ENCODE peak calls at places on chromosome 1, in ten cellular contexts. D, L, G, F, Q, U, M, S, I and O are unnamed samples.

GRCh38 chr1:17903386-17903785 is 148.3 kb downstream of the ACTL8 start:
- DNase-seq in D (no peak), L (no peak), G (no peak), F (no peak), Q (no peak), U (no peak), M (no peak), S (no peak), I (no peak), O (no peak)

GRCh38 chr1:184533049-184533448 is 146.2 kb downstream of the C1orf21 start:
- DNase-seq in D (no peak), L (no peak), G (no peak), F (no peak), Q (no peak), U (no peak), M (no peak), S (no peak), I (no peak), O (no peak)

GRCh38 chr1:20233394-20233793 is 47.1 kb upstream of the PLA2G2C start:
- DNase-seq in D (peak; percentile 65), L (no peak), G (no peak), F (no peak), Q (no peak), U (no peak), M (no peak), S (peak; percentile 37), I (no peak), O (no peak)

GRCh38 chr1:110338200-110339039 is 757 bp upstream of the RBM15 start:
- DNase-seq in D (peak; percentile 100), L (peak; percentile 100), G (no peak), F (peak; percentile 93), Q (peak; percentile 96), U (peak; percentile 85), M (peak; percentile 99), S (no peak), I (peak; percentile 97), O (peak; percentile 95)

GRCh38 chr1:220544901-220545303 is 17.0 kb downstream of the MARK1 start:
- DNase-seq in D (no peak), L (no peak), G (no peak), F (peak; percentile 20), Q (no peak), U (no peak), M (no peak), S (peak; percentile 28), I (peak; percentile 18), O (no peak)

GRCh38 chr1:231420299-231420958 is 1.7 kb downstream of the EGLN1 start:
- DNase-seq in D (peak; percentile 53), L (peak; percentile 14), G (no peak), F (no peak), Q (no peak), U (no peak), M (no peak), S (peak; percentile 52), I (no peak), O (no peak)

GRCh38 chr1:211788626-211789025 is 41.9 kb downstream of the LPGAT1 start:
- DNase-seq in D (peak; percentile 76), L (no peak), G (no peak), F (no peak), Q (no peak), U (no peak), M (no peak), S (no peak), I (no peak), O (no peak)

GRCh38 chr1:115596080-115596795 is 45.5 kb upstream of the VANGL1 start:
- DNase-seq in D (no peak), L (no peak), G (no peak), F (no peak), Q (no peak), U (no peak), M (no peak), S (no peak), I (no peak), O (no peak)

GRCh38 chr1:145953861-145954260 is 4.0 kb downstream of the LIX1L start:
- DNase-seq in D (no peak), L (no peak), G (no peak), F (no peak), Q (no peak), U (no peak), M (no peak), S (no peak), I (no peak), O (no peak)

GRCh38 chr1:145956776-145957442 is 908 bp downstream of the LIX1L start:
- DNase-seq in D (peak; percentile 72), L (no peak), G (peak; percentile 75), F (no peak), Q (no peak), U (no peak), M (no peak), S (peak; percentile 56), I (peak; percentile 28), O (no peak)

GRCh38 chr1:145956361-145956760 is 1.5 kb downstream of the LIX1L start:
- DNase-seq in D (no peak), L (no peak), G (no peak), F (no peak), Q (no peak), U (no peak), M (no peak), S (peak; percentile 46), I (no peak), O (no peak)

GRCh38 chr1:145957443-145958319 is at the start of gene LIX1L:
- DNase-seq in D (peak; percentile 99), L (peak; percentile 94), G (peak; percentile 99), F (peak; percentile 92), Q (peak; percentile 94), U (peak; percentile 87), M (peak; percentile 79), S (peak; percentile 97), I (peak; percentile 97), O (peak; percentile 97)

GRCh38 chr1:145955436-145955835 is 2.4 kb downstream of the LIX1L start:
- DNase-seq in D (peak; percentile 67), L (no peak), G (no peak), F (no peak), Q (no peak), U (no peak), M (no peak), S (peak; percentile 23), I (no peak), O (no peak)
- H3K27me3 ChIP-seq in D (no peaks in the 10 kb centered on the region), L (peaks cover 18% of the 10 kb centered on the region), G (no peaks in the 10 kb centered on the region), F (no peaks in the 10 kb centered on the region), Q (no peaks in the 10 kb centered on the region), U (no peaks in the 10 kb centered on the region), M (no peaks in the 10 kb centered on the region), S (no peaks in the 10 kb centered on the region), I (peaks cover 15% of the 10 kb centered on the region), O (no peaks in the 10 kb centered on the region)

DNA sequence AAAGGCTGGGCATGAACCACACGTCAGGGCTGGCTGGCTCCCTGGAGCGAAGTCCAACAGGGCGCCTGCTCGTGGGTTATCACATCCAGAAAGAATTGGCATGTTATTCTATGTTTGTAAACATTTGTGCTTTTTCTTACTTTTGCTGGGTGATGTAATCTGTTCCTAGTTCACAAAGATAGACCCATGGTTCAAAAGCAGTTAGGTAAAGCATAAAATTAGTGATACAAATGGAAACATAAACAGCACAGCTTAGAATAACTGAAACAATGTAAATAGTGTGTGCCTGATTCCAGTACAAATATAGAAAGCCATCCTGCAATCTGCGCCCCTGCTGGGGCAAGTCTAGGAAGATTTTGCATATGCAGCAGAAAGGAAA is 184.0 kb upstream of the C1orf174 start:
- DNase-seq in D (no peak), L (no peak), G (no peak), F (no peak), Q (peak; percentile 41), U (no peak), M (no peak), S (no peak), I (peak; percentile 62), O (no peak)
- H3K27me3 ChIP-seq in D (peaks cover 6% of the 10 kb centered on the region), L (no peaks in the 10 kb centered on the region), G (no peaks in the 10 kb centered on the region), F (no peaks in the 10 kb centered on the region), Q (peaks cover 7% of the 10 kb centered on the region), U (no peaks in the 10 kb centered on the region), M (no peaks in the 10 kb centered on the region), S (no peaks in the 10 kb centered on the region), I (no peaks in the 10 kb centered on the region), O (no peaks in the 10 kb centered on the region)

DNA sequence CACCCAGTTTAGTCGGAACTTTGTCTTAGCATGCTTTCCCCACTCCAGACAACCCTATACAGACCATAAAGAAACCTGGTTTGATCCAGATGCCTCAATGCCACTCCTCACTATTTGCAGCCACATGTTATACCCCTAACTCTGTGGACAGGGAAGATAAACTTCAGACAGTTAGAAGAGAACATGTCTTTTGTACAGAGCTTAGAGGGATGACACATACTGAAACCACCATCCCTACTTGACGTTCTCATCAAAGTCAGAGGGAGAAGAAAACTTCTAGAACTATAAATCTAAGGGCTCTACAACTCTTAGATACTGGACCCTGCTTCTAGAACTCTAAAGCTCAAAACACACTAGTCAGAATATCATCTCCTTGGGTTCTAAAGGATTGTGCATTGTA is 3.7 kb downstream of the SYT6 start:
- DNase-seq in D (no peak), L (no peak), G (no peak), F (no peak), Q (no peak), U (no peak), M (no peak), S (no peak), I (no peak), O (no peak)
- H3K27me3 ChIP-seq in D (peaks cover 74% of the 10 kb centered on the region), L (peaks cover 19% of the 10 kb centered on the region), G (peaks cover 9% of the 10 kb centered on the region), F (no peaks in the 10 kb centered on the region), Q (peaks cover 62% of the 10 kb centered on the region), U (peaks cover 21% of the 10 kb centered on the region), M (peaks cover 52% of the 10 kb centered on the region), S (peaks cover 60% of the 10 kb centered on the region), I (peaks cover 63% of the 10 kb centered on the region), O (peaks cover 31% of the 10 kb centered on the region)

GRCh38 chr1:108854226-108855019 is 2.5 kb downstream of the AKNAD1 start:
- DNase-seq in D (peak; percentile 27), L (no peak), G (no peak), F (no peak), Q (no peak), U (no peak), M (no peak), S (no peak), I (no peak), O (no peak)

GRCh38 chr1:108852141-108852540 is 4.8 kb downstream of the AKNAD1 start:
- DNase-seq in D (peak; percentile 43), L (no peak), G (no peak), F (no peak), Q (no peak), U (no peak), M (no peak), S (no peak), I (no peak), O (no peak)

GRCh38 chr1:108848802-108849201 is 8.1 kb downstream of the AKNAD1 start:
- DNase-seq in D (no peak), L (no peak), G (no peak), F (no peak), Q (no peak), U (no peak), M (no peak), S (no peak), I (no peak), O (no peak)

GRCh38 chr1:108852541-108852940 is 4.4 kb downstream of the AKNAD1 start:
- DNase-seq in D (no peak), L (no peak), G (no peak), F (no peak), Q (no peak), U (no peak), M (no peak), S (peak; percentile 39), I (no peak), O (no peak)

DNA sequence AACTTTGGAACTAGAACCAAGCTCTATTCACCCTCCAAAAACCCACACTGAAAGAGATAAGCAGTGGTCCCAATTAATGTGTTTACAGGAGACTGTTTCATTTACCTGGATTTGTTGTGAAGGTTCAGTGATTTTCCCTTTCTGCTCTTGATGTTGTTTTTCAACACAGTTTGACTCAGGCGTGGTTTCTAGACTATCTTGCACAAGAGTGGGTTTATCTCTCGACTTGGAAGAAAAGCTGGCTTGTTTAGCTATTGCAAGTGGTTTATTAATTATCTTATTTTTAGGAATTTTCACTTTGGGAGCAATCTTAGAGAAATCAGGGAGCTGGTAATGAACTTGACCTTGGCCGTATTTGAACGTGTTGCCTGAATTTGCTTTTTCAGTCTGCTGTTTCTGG is 5.3 kb downstream of the AKNAD1 start:
- DNase-seq in D (no peak), L (no peak), G (no peak), F (no peak), Q (no peak), U (no peak), M (no peak), S (no peak), I (no peak), O (no peak)
- H3K27me3 ChIP-seq in D (no peaks in the 10 kb centered on the region), L (no peaks in the 10 kb centered on the region), G (no peaks in the 10 kb centered on the region), F (no peaks in the 10 kb centered on the region), Q (no peaks in the 10 kb centered on the region), U (no peaks in the 10 kb centered on the region), M (no peaks in the 10 kb centered on the region), S (peaks cover 12% of the 10 kb centered on the region), I (no peaks in the 10 kb centered on the region), O (no peaks in the 10 kb centered on the region)